ENCODE peak calls at places on chromosomes 7 and 10, in nine cellular contexts. One of them, this sample, is unnamed.

GRCh38 chr7:45658716-45659495 is 84.7 kb downstream of the ADCY1 start:
- DNase-seq in colonic mucosa: no peak
- DNase-seq in brain microvascular endothelial cell: no peak
- DNase-seq in endothelial cell: no peak
- DNase-seq in AG10803: no peak
- DNase-seq in retinal pigment epithelial cell: no peak
- DNase-seq in upper lobe of right lung: no peak
- DNase-seq in neural progenitor cell: no peak
- DNase-seq in A549: no peak
- DNase-seq in this sample: no peak

GRCh38 chr7:24346129-24346528 is 62.1 kb downstream of the NPY start:
- DNase-seq in endothelial cell: no peak
- DNase-seq in brain microvascular endothelial cell: no peak
- DNase-seq in colonic mucosa: no peak
- DNase-seq in neural progenitor cell: no peak
- DNase-seq in upper lobe of right lung: no peak
- DNase-seq in AG10803: no peak
- DNase-seq in A549: no peak
- DNase-seq in retinal pigment epithelial cell: no peak
- DNase-seq in this sample: no peak

GRCh38 chr7:150317748-150318444 is 5.3 kb upstream of the LRRC61 start:
- DNase-seq in endothelial cell: no peak
- DNase-seq in retinal pigment epithelial cell: no peak
- DNase-seq in upper lobe of right lung: no peak
- DNase-seq in A549: no peak
- DNase-seq in AG10803: peak; percentile 76
- DNase-seq in colonic mucosa: no peak
- DNase-seq in neural progenitor cell: no peak
- DNase-seq in brain microvascular endothelial cell: peak; percentile 9
- DNase-seq in this sample: no peak

GRCh38 chr10:18683427-18683826 is 24.2 kb downstream of the ARL5B start:
- DNase-seq in neural progenitor cell: no peak
- DNase-seq in brain microvascular endothelial cell: no peak
- DNase-seq in AG10803: peak; percentile 69
- DNase-seq in upper lobe of right lung: no peak
- DNase-seq in endothelial cell: no peak
- DNase-seq in retinal pigment epithelial cell: no peak
- DNase-seq in A549: no peak
- DNase-seq in colonic mucosa: no peak
- DNase-seq in this sample: no peak

GRCh38 chr10:128172756-128173155 is 46.5 kb upstream of the MKI67 start:
- DNase-seq in upper lobe of right lung: no peak
- DNase-seq in colonic mucosa: no peak
- DNase-seq in retinal pigment epithelial cell: no peak
- DNase-seq in AG10803: no peak
- DNase-seq in neural progenitor cell: no peak
- DNase-seq in A549: no peak
- DNase-seq in endothelial cell: no peak
- DNase-seq in brain microvascular endothelial cell: no peak
- DNase-seq in this sample: no peak

GRCh38 chr7:34048445-34048844 is 143.1 kb downstream of the BMPER start:
- DNase-seq in A549: no peak
- DNase-seq in AG10803: no peak
- DNase-seq in endothelial cell: no peak
- DNase-seq in brain microvascular endothelial cell: no peak
- DNase-seq in colonic mucosa: no peak
- DNase-seq in upper lobe of right lung: no peak
- DNase-seq in neural progenitor cell: no peak
- DNase-seq in retinal pigment epithelial cell: no peak
- DNase-seq in this sample: no peak

GRCh38 chr10:97049670-97050069 is 136.1 kb downstream of the SLIT1 start:
- DNase-seq in neural progenitor cell: no peak
- DNase-seq in colonic mucosa: no peak
- DNase-seq in upper lobe of right lung: no peak
- DNase-seq in retinal pigment epithelial cell: no peak
- DNase-seq in endothelial cell: no peak
- DNase-seq in A549: no peak
- DNase-seq in AG10803: no peak
- DNase-seq in brain microvascular endothelial cell: no peak
- DNase-seq in this sample: no peak

GRCh38 chr7:69659964-69660363 is 61.7 kb downstream of the AUTS2 start:
- DNase-seq in brain microvascular endothelial cell: no peak
- DNase-seq in colonic mucosa: no peak
- DNase-seq in endothelial cell: no peak
- DNase-seq in retinal pigment epithelial cell: peak; percentile 28
- DNase-seq in AG10803: peak; percentile 71
- DNase-seq in neural progenitor cell: peak; percentile 63
- DNase-seq in A549: no peak
- DNase-seq in upper lobe of right lung: no peak
- DNase-seq in this sample: no peak

GRCh38 chr7:64889686-64890162 is 13.3 kb upstream of the ZNF273 start:
- DNase-seq in colonic mucosa: peak; percentile 14
- DNase-seq in neural progenitor cell: no peak
- DNase-seq in upper lobe of right lung: no peak
- DNase-seq in A549: no peak
- DNase-seq in AG10803: no peak
- DNase-seq in brain microvascular endothelial cell: no peak
- DNase-seq in endothelial cell: no peak
- DNase-seq in retinal pigment epithelial cell: no peak
- DNase-seq in this sample: no peak

GRCh38 chr10:98331888-98332287 is 63.9 kb upstream of the LOXL4 start:
- DNase-seq in colonic mucosa: no peak
- DNase-seq in brain microvascular endothelial cell: no peak
- DNase-seq in A549: no peak
- DNase-seq in AG10803: no peak
- DNase-seq in retinal pigment epithelial cell: no peak
- DNase-seq in upper lobe of right lung: no peak
- DNase-seq in endothelial cell: no peak
- DNase-seq in neural progenitor cell: peak; percentile 52
- DNase-seq in this sample: peak; percentile 47

GRCh38 chr7:76316984-76317781 is 14.7 kb downstream of the HSPB1 start:
- DNase-seq in colonic mucosa: no peak
- DNase-seq in AG10803: no peak
- DNase-seq in retinal pigment epithelial cell: no peak
- DNase-seq in A549: no peak
- DNase-seq in neural progenitor cell: no peak
- DNase-seq in upper lobe of right lung: no peak
- DNase-seq in endothelial cell: no peak
- DNase-seq in brain microvascular endothelial cell: no peak
- DNase-seq in this sample: no peak

GRCh38 chr7:76315372-76315771 is 12.9 kb downstream of the HSPB1 start:
- DNase-seq in A549: no peak
- DNase-seq in colonic mucosa: peak; percentile 25
- DNase-seq in brain microvascular endothelial cell: no peak
- DNase-seq in endothelial cell: no peak
- DNase-seq in AG10803: no peak
- DNase-seq in retinal pigment epithelial cell: no peak
- DNase-seq in neural progenitor cell: no peak
- DNase-seq in upper lobe of right lung: no peak
- DNase-seq in this sample: no peak

GRCh38 chr7:76317782-76318487 is 15.5 kb downstream of the HSPB1 start:
- DNase-seq in endothelial cell: peak; percentile 94
- DNase-seq in neural progenitor cell: peak; percentile 99
- DNase-seq in upper lobe of right lung: peak; percentile 99
- DNase-seq in brain microvascular endothelial cell: peak; percentile 95
- DNase-seq in A549: peak; percentile 99
- DNase-seq in retinal pigment epithelial cell: peak; percentile 83
- DNase-seq in AG10803: peak; percentile 95
- DNase-seq in colonic mucosa: peak; percentile 97
- DNase-seq in this sample: peak; percentile 99

GRCh38 chr7:76310102-76310957 is 7.9 kb downstream of the HSPB1 start:
- DNase-seq in neural progenitor cell: no peak
- DNase-seq in AG10803: no peak
- DNase-seq in colonic mucosa: peak; percentile 58
- DNase-seq in upper lobe of right lung: no peak
- DNase-seq in A549: no peak
- DNase-seq in endothelial cell: no peak
- DNase-seq in retinal pigment epithelial cell: no peak
- DNase-seq in brain microvascular endothelial cell: no peak
- DNase-seq in this sample: no peak

DNA sequence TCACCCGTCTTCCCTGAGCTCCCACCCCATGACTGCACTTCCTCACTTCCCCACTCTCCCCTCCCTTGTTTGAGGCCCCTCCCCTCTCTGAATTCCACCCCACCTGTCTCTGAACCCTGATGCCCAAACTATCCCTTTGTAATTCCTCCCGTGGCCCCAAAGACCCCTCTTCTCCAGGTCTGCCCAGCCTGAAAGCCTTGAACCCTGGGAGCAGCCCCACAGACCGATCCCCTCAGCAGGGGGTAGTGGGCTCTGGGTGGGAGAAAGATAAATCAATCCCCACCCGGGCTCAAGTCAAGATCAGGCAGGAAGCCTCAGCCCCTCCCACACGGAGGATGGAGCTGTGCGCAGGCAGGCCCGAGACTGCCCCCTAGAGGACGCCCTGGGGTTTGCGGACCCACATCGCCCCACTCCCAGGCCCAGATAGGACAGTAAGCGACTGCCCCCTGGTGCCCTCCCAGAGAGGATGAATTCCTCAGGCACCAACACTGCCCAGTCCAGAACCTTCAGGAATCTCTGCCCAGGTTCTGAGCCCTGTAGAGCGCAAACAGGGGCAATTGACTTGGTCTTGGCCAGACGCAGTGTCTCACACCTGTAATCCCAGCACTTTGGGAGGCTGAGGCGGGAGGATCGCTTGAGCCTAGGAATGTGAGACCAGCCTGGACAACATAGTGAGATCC is 11.7 kb downstream of the HSPB1 start:
- DNase-seq in A549: peak; percentile 92
- DNase-seq in endothelial cell: peak; percentile 100
- DNase-seq in retinal pigment epithelial cell: no peak
- DNase-seq in upper lobe of right lung: peak; percentile 97
- DNase-seq in colonic mucosa: peak; percentile 98
- DNase-seq in AG10803: peak; percentile 89
- DNase-seq in neural progenitor cell: peak; percentile 95
- DNase-seq in brain microvascular endothelial cell: peak; percentile 92
- DNase-seq in this sample: peak; percentile 96
- TF ChIP-seq CTCF in A549: peak; percentile 100
- TF ChIP-seq CTCF in endothelial cell: peak; percentile 100
- TF ChIP-seq CTCF in retinal pigment epithelial cell: peak; percentile 100
- TF ChIP-seq CTCF in upper lobe of right lung: peak; percentile 100
- TF ChIP-seq CTCF in colonic mucosa: peak; percentile 100
- TF ChIP-seq CTCF in AG10803: peak; percentile 100
- TF ChIP-seq CTCF in neural progenitor cell: peak; percentile 100
- TF ChIP-seq CTCF in brain microvascular endothelial cell: peak; percentile 100
- TF ChIP-seq CTCF in this sample: peak; percentile 100

DNA sequence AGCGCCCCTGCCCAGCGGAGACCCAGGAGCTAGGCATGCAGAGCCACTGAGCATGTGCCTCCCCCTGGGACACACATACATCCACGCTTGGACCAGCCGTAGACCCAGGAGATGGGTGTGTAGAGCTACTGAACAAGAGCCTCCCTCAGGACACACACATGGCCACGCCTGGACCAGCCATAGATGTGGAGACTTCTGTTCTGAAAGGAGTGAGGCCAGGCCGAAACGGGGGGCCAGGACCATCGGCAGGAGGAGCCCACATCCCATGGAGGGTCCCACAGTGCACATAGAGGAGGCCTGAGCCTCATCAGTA is 340.4 kb downstream of the TCERG1L start:
- DNase-seq in retinal pigment epithelial cell: no peak
- DNase-seq in colonic mucosa: no peak
- DNase-seq in neural progenitor cell: no peak
- DNase-seq in brain microvascular endothelial cell: no peak
- DNase-seq in A549: no peak
- DNase-seq in AG10803: no peak
- DNase-seq in upper lobe of right lung: no peak
- DNase-seq in endothelial cell: no peak
- DNase-seq in this sample: no peak
- TF ChIP-seq CTCF in retinal pigment epithelial cell: no peak
- TF ChIP-seq CTCF in colonic mucosa: no peak
- TF ChIP-seq CTCF in neural progenitor cell: no peak
- TF ChIP-seq CTCF in brain microvascular endothelial cell: no peak
- TF ChIP-seq CTCF in A549: no peak
- TF ChIP-seq CTCF in AG10803: no peak
- TF ChIP-seq CTCF in upper lobe of right lung: no peak
- TF ChIP-seq CTCF in endothelial cell: no peak
- TF ChIP-seq CTCF in this sample: no peak

DNA sequence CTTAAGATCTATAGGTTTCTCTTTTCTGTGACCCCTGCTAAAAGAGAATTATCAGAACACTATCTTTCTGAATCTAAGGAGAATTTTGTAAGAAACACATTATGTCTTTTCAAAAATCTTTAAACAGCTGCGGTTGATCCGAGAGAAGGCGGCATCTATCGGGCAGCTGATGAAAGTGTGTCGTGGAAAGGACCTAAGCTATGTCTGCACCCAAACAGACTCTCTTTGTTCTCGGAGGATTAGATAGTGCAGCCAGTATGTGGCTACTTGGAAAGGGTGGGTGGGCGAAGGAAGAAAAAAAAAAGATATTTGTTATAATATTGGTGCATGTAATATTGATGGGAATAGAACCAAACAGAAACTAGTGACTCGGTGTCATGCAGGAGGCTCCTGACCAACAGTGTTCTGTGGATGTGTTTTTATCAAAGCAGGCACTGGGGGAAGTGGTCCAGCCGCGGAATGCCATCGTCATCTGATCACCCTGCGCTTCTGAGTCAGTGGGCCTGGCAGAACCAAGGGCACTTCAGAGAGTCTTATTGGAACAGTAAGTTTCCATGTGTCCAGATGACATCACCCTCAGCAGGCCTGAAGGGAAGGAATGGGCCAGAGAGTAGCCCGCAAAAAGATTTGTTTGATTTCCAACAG is 509.7 kb upstream of the AKR1E2 start:
- DNase-seq in AG10803: peak; percentile 87
- DNase-seq in retinal pigment epithelial cell: peak; percentile 93
- DNase-seq in endothelial cell: no peak
- DNase-seq in A549: no peak
- DNase-seq in upper lobe of right lung: no peak
- DNase-seq in colonic mucosa: no peak
- DNase-seq in brain microvascular endothelial cell: peak; percentile 87
- DNase-seq in neural progenitor cell: no peak
- DNase-seq in this sample: no peak
- TF ChIP-seq CTCF in AG10803: peak; percentile 36
- TF ChIP-seq CTCF in retinal pigment epithelial cell: peak; percentile 39
- TF ChIP-seq CTCF in endothelial cell: no peak
- TF ChIP-seq CTCF in A549: no peak
- TF ChIP-seq CTCF in upper lobe of right lung: no peak
- TF ChIP-seq CTCF in colonic mucosa: no peak
- TF ChIP-seq CTCF in brain microvascular endothelial cell: peak; percentile 51
- TF ChIP-seq CTCF in neural progenitor cell: no peak
- TF ChIP-seq CTCF in this sample: no peak

DNA sequence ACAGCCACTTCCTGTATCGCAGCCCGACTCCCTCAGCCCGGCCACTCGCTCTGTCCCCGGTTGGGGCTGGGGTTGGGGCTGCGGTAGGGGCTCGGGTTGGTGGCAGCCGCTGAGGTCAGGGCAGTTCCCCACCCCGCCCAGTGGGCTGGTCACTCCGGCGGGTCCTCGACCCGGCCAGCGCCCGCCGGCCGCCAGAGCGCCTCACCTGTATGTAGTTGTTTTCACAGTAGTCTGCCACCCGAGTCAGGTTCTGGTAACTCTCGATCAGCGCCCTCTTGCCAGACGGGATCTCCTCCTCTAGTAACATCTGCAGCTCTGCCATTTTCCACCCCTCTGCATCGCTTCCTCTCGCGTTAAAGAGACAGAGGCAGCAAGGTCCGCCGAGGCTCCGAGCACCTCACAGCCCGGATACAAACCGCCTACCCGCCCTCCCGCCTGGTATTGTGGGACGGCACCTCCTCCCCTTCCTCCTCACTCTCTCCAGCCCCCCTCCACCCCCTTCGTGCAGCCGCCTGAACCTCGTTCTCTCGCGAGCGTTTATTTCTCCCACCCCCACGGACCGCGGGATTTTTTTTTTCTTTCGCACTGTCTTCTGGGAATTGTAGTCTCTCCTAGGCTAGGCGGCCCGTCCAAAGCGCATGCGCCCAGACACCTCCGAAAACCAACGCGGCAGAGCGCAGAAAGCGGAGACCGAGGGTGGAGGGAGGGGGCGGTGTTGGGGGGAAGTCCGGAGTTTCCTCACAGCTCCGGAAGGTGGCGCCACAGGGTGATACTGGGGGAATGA is at the start of gene ABI1:
- DNase-seq in retinal pigment epithelial cell: peak; percentile 93
- DNase-seq in endothelial cell: peak; percentile 98
- DNase-seq in AG10803: peak; percentile 98
- DNase-seq in A549: peak; percentile 77
- DNase-seq in colonic mucosa: peak; percentile 98
- DNase-seq in brain microvascular endothelial cell: peak; percentile 96
- DNase-seq in upper lobe of right lung: peak; percentile 99
- DNase-seq in neural progenitor cell: peak; percentile 100
- DNase-seq in this sample: peak; percentile 99
- TF ChIP-seq CTCF in retinal pigment epithelial cell: peak; percentile 70
- TF ChIP-seq CTCF in endothelial cell: no peak
- TF ChIP-seq CTCF in AG10803: peak; percentile 73
- TF ChIP-seq CTCF in A549: peak; percentile 83
- TF ChIP-seq CTCF in colonic mucosa: peak; percentile 79
- TF ChIP-seq CTCF in brain microvascular endothelial cell: peak; percentile 81
- TF ChIP-seq CTCF in upper lobe of right lung: no peak
- TF ChIP-seq CTCF in neural progenitor cell: peak; percentile 72
- TF ChIP-seq CTCF in this sample: peak; percentile 83

This sample was measured in GM12865.